ENCODE peak calls at places on chromosomes 16 and 17, in eight cellular contexts. One of them, this sample, is unnamed.

GRCh38 chr17:81302861-81303326 is 7.8 kb upstream of the SLC38A10 start:
- DNase-seq in NCI-H510A: no peak
- DNase-seq in cardiac muscle cell: no peak
- DNase-seq in AG04450: no peak
- DNase-seq in HFFc6: peak
- DNase-seq in effector CD4-positive, alpha-beta T cell: no peak
- DNase-seq in activated CD4-positive, alpha-beta T cell treated with anti-CD3 and anti-CD28 coated beads for 48 hours: no peak
- DNase-seq in NCI-H460: no peak
- DNase-seq in this sample: peak

GRCh38 chr16:11681526-11681925 is 13.3 kb downstream of the SNN start:
- DNase-seq in cardiac muscle cell: no peak
- DNase-seq in NCI-H510A: no peak
- DNase-seq in effector CD4-positive, alpha-beta T cell: no peak
- DNase-seq in AG04450: no peak
- DNase-seq in NCI-H460: no peak
- DNase-seq in activated CD4-positive, alpha-beta T cell treated with anti-CD3 and anti-CD28 coated beads for 48 hours: no peak
- DNase-seq in HFFc6: no peak
- DNase-seq in this sample: peak

GRCh38 chr17:82468692-82469091 is 10.2 kb downstream of the NARF start:
- DNase-seq in effector CD4-positive, alpha-beta T cell: no peak
- DNase-seq in NCI-H460: no peak
- DNase-seq in NCI-H510A: no peak
- DNase-seq in cardiac muscle cell: no peak
- DNase-seq in HFFc6: no peak
- DNase-seq in activated CD4-positive, alpha-beta T cell treated with anti-CD3 and anti-CD28 coated beads for 48 hours: no peak
- DNase-seq in AG04450: no peak
- DNase-seq in this sample: no peak

GRCh38 chr16:82824408-82824807 is 197.6 kb downstream of the CDH13 start:
- DNase-seq in HFFc6: peak
- DNase-seq in NCI-H460: no peak
- DNase-seq in effector CD4-positive, alpha-beta T cell: no peak
- DNase-seq in cardiac muscle cell: no peak
- DNase-seq in AG04450: no peak
- DNase-seq in activated CD4-positive, alpha-beta T cell treated with anti-CD3 and anti-CD28 coated beads for 48 hours: no peak
- DNase-seq in NCI-H510A: no peak
- DNase-seq in this sample: no peak

GRCh38 chr17:55783684-55784245 is 32.9 kb downstream of the PCTP start:
- DNase-seq in AG04450: no peak
- DNase-seq in HFFc6: peak
- DNase-seq in cardiac muscle cell: no peak
- DNase-seq in activated CD4-positive, alpha-beta T cell treated with anti-CD3 and anti-CD28 coated beads for 48 hours: no peak
- DNase-seq in effector CD4-positive, alpha-beta T cell: no peak
- DNase-seq in NCI-H460: no peak
- DNase-seq in NCI-H510A: peak
- DNase-seq in this sample: no peak

GRCh38 chr16:78789556-78789955 is 690.1 kb downstream of the WWOX start:
- DNase-seq in effector CD4-positive, alpha-beta T cell: no peak
- DNase-seq in activated CD4-positive, alpha-beta T cell treated with anti-CD3 and anti-CD28 coated beads for 48 hours: no peak
- DNase-seq in AG04450: no peak
- DNase-seq in HFFc6: no peak
- DNase-seq in NCI-H460: no peak
- DNase-seq in NCI-H510A: no peak
- DNase-seq in cardiac muscle cell: no peak
- DNase-seq in this sample: no peak

GRCh38 chr17:76341301-76341700 is 12.4 kb downstream of the PRPSAP1 start:
- DNase-seq in NCI-H510A: no peak
- DNase-seq in cardiac muscle cell: no peak
- DNase-seq in NCI-H460: no peak
- DNase-seq in effector CD4-positive, alpha-beta T cell: no peak
- DNase-seq in activated CD4-positive, alpha-beta T cell treated with anti-CD3 and anti-CD28 coated beads for 48 hours: no peak
- DNase-seq in HFFc6: no peak
- DNase-seq in AG04450: no peak
- DNase-seq in this sample: no peak

GRCh38 chr16:85528528-85529387 is 84.4 kb upstream of the GSE1 start:
- DNase-seq in NCI-H460: no peak
- DNase-seq in AG04450: no peak
- DNase-seq in cardiac muscle cell: no peak
- DNase-seq in effector CD4-positive, alpha-beta T cell: peak
- DNase-seq in activated CD4-positive, alpha-beta T cell treated with anti-CD3 and anti-CD28 coated beads for 48 hours: peak
- DNase-seq in HFFc6: no peak
- DNase-seq in NCI-H510A: no peak
- DNase-seq in this sample: no peak

GRCh38 chr17:44610871-44611270 is 45.4 kb upstream of the MEIOC start:
- DNase-seq in AG04450: no peak
- DNase-seq in NCI-H460: no peak
- DNase-seq in HFFc6: peak
- DNase-seq in effector CD4-positive, alpha-beta T cell: no peak
- DNase-seq in NCI-H510A: no peak
- DNase-seq in activated CD4-positive, alpha-beta T cell treated with anti-CD3 and anti-CD28 coated beads for 48 hours: no peak
- DNase-seq in cardiac muscle cell: no peak
- DNase-seq in this sample: no peak

GRCh38 chr17:64787255-64787920 is 125.3 kb upstream of the SMURF2 start:
- DNase-seq in NCI-H510A: no peak
- DNase-seq in NCI-H460: no peak
- DNase-seq in activated CD4-positive, alpha-beta T cell treated with anti-CD3 and anti-CD28 coated beads for 48 hours: no peak
- DNase-seq in cardiac muscle cell: no peak
- DNase-seq in AG04450: no peak
- DNase-seq in HFFc6: no peak
- DNase-seq in effector CD4-positive, alpha-beta T cell: no peak
- DNase-seq in this sample: no peak

GRCh38 chr17:37676115-37676925 is 33.1 kb upstream of the DDX52 start:
- DNase-seq in NCI-H510A: no peak
- DNase-seq in cardiac muscle cell: no peak
- DNase-seq in activated CD4-positive, alpha-beta T cell treated with anti-CD3 and anti-CD28 coated beads for 48 hours: no peak
- DNase-seq in AG04450: no peak
- DNase-seq in effector CD4-positive, alpha-beta T cell: no peak
- DNase-seq in HFFc6: no peak
- DNase-seq in NCI-H460: no peak
- DNase-seq in this sample: no peak

GRCh38 chr16:68382296-68382718 is 66.0 kb downstream of the SMPD3 start:
- DNase-seq in AG04450: no peak
- DNase-seq in effector CD4-positive, alpha-beta T cell: no peak
- DNase-seq in activated CD4-positive, alpha-beta T cell treated with anti-CD3 and anti-CD28 coated beads for 48 hours: peak
- DNase-seq in NCI-H460: no peak
- DNase-seq in NCI-H510A: no peak
- DNase-seq in HFFc6: no peak
- DNase-seq in cardiac muscle cell: no peak
- DNase-seq in this sample: peak

GRCh38 chr17:45146616-45147101 is 1.6 kb upstream of the HEXIM1 start:
- DNase-seq in activated CD4-positive, alpha-beta T cell treated with anti-CD3 and anti-CD28 coated beads for 48 hours: no peak
- DNase-seq in AG04450: no peak
- DNase-seq in HFFc6: peak
- DNase-seq in NCI-H460: no peak
- DNase-seq in NCI-H510A: no peak
- DNase-seq in cardiac muscle cell: no peak
- DNase-seq in effector CD4-positive, alpha-beta T cell: no peak
- DNase-seq in this sample: no peak